ENCODE peak calls at places on chromosomes 16 and 17, in ten cellular contexts. P is B cell; X is NCI-H1105; N is foreskin keratinocyte; J is T-helper 2 cell; O is SJSA1; S is GM13977; Z is stimulated activated CD4-positive, alpha-beta T cell treated with anti-CD3 and anti-CD28 coated beads, TNF-alpha, amount 100 ng/mL, for 48 hours; E is midbrain; K is Right ventricle myocardium superior. M is an unnamed sample.

GRCh38 chr17:77322534-77323412 is 182.0 kb downstream of the SEC14L1 start:
- DNase-seq in X (no peak), Z (no peak), J (no peak), N (peak; percentile 80), S (no peak), E (no peak), P (peak; percentile 89), O (peak; percentile 100), K (peak; percentile 89), M (no peak)

GRCh38 chr16:86929149-86929871 is 351.0 kb downstream of the FOXL1 start:
- DNase-seq in E (no peak), X (no peak), Z (no peak), O (no peak), P (no peak), N (peak; percentile 43), K (peak; percentile 59), J (no peak), S (no peak), M (no peak)

GRCh38 chr17:17303010-17303846 is at the start of gene NT5M:
- DNase-seq in K (peak; percentile 90), P (peak; percentile 52), J (peak; percentile 36), N (no peak), O (peak; percentile 46), E (peak; percentile 80), S (peak; percentile 91), X (peak; percentile 85), Z (peak; percentile 43), M (peak; percentile 33)

GRCh38 chr17:4364622-4365041 is 1.8 kb downstream of the UBE2G1 start:
- DNase-seq in Z (no peak), P (no peak), S (no peak), E (no peak), J (no peak), X (no peak), N (no peak), O (no peak), K (no peak), M (no peak)

GRCh38 chr17:35486920-35487727 is 38.6 kb upstream of the SLFN13 start:
- DNase-seq in P (peak; percentile 62), O (peak; percentile 30), J (peak; percentile 79), E (no peak), S (peak; percentile 84), K (peak; percentile 73), Z (peak; percentile 75), N (peak; percentile 7), X (no peak), M (no peak)

GRCh38 chr17:51133365-51133764 is 12.7 kb upstream of the SPAG9 start:
- DNase-seq in J (no peak), S (no peak), X (no peak), O (peak; percentile 53), P (no peak), E (no peak), Z (no peak), K (no peak), N (no peak), M (no peak)

GRCh38 chr17:40309031-40309937 is at the start of gene RARA:
- DNase-seq in S (peak; percentile 76), N (no peak), K (peak; percentile 76), E (no peak), Z (no peak), O (no peak), P (peak; percentile 59), X (no peak), J (peak; percentile 45), M (no peak)

GRCh38 chr17:57253307-57254065 is 2.8 kb upstream of the MSI2 start:
- DNase-seq in P (no peak), K (no peak), O (no peak), N (no peak), X (no peak), S (no peak), Z (no peak), E (no peak), J (no peak), M (no peak)

GRCh38 chr17:14522795-14523387 is 222.0 kb downstream of the HS3ST3B1 start:
- DNase-seq in E (no peak), Z (no peak), X (no peak), N (no peak), S (no peak), J (no peak), K (no peak), P (no peak), O (no peak), M (no peak)

GRCh38 chr17:64741038-64741641 is 79.0 kb upstream of the SMURF2 start:
- DNase-seq in N (no peak), E (peak; percentile 51), P (no peak), S (no peak), X (no peak), O (peak; percentile 89), Z (no peak), J (no peak), K (peak; percentile 55), M (no peak)

M was measured in iPS DF 6.9.